ENCODE peak calls at places on chromosomes 4 and X, in four cellular contexts. I is psoas muscle, O is Peyer's patch, H is A549. R is an unnamed sample.
A peak's percentile ranks its signal among the peaks of the same experiment; 100 is the strongest.

GRCh38 chr4:54090804-54091623 is 8.9 kb upstream of the GSX2 start:
- DNase-seq in I (peak; percentile 42), O (no peak), H (peak; percentile 32), R (peak; percentile 45)

GRCh38 chr4:7779194-7779768 is 160.4 kb downstream of the AFAP1 start:
- DNase-seq in H (no peak), O (no peak), I (no peak), R (no peak)

GRCh38 chr4:147530723-147531122 is 49.8 kb downstream of the EDNRA start:
- DNase-seq in O (no peak), H (no peak), I (no peak), R (no peak)

GRCh38 chrX:38939067-38939466 is 137.8 kb downstream of the MID1IP1 start:
- DNase-seq in H (no peak), O (no peak), I (no peak), R (no peak)

GRCh38 chr4:25953740-25954139 is 39.7 kb downstream of the SMIM20 start:
- DNase-seq in H (peak; percentile 3), O (no peak), I (peak; percentile 41), R (no peak)

GRCh38 chrX:110418220-110418856 is 59.7 kb downstream of the RTL9 start:
- DNase-seq in I (no peak), O (no peak), H (peak; percentile 59), R (no peak)

GRCh38 chrX:96846841-96847240 is 36.9 kb upstream of the RPA4 start:
- DNase-seq in H (no peak), O (no peak), I (no peak), R (no peak)

GRCh38 chrX:13258725-13259124 is 61.1 kb downstream of the ATXN3L start:
- DNase-seq in O (no peak), I (no peak), H (no peak), R (no peak)

GRCh38 chr4:140947507-140947906 is 185.8 kb downstream of the RNF150 start:
- DNase-seq in H (peak; percentile 6), O (no peak), I (peak; percentile 17), R (no peak)

GRCh38 chrX:110745288-110745687 is 50.3 kb downstream of the CHRDL1 start:
- DNase-seq in H (no peak), O (no peak), I (no peak), R (no peak)

DNA sequence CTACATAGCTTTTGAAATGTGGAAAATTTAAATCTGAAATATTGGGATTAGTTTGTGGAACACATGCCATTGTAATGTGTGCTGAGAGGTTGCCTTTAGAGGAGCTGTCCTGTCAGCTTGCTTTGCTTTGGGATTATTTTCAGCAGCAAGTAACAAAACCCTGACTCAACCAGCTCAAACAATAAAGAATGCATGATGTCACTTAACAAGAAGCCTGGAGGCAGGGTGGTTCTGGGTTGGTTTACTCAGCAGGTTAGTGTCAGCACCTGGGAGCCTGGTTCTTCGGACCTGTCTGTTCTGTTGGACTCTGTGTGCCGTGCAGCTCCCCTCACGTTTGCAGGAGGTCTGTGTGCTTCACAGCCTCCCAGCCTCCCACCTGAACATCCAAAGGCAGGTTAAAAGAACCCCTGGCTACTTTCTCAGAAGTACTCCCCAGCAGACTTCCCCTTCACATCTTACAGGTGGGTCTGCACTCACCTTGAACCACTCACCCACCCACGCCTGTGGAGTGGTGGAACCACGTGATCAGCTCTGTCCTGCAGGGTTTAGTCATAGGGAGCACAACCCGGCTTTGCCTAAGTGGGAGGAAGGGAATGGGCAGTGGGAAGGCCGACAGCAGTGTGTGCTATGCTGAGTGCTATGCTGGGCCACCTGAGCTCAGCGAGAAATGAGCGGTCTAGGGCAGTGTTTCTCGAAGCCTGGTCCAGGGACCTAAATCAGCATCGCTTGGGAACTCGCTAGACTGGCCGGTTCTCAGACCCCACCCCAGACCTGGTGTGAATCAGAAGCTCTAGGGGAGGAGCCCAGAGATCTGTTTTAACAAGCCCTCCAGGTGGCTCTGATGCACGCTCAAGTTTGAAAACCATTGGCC is 20.4 kb downstream of the TMEM131L start:
- DNase-seq in O (no peak), I (no peak), H (peak; percentile 37), R (no peak)
- H3K4me1 ChIP-seq in O (peaks cover 22% of the 10 kb centered on the region), I (peaks cover 87% of the 10 kb centered on the region), H (peaks cover 23% of the 10 kb centered on the region), R (peaks cover 72% of the 10 kb centered on the region)

GRCh38 chrX:77118686-77119085 is 328.5 kb upstream of the FGF16 start:
- DNase-seq in I (no peak), H (no peak), O (no peak), R (no peak)

GRCh38 chrX:77114501-77114900 is 332.7 kb upstream of the FGF16 start:
- DNase-seq in H (no peak), O (no peak), I (no peak), R (no peak)

GRCh38 chrX:77119706-77120105 is 327.5 kb upstream of the FGF16 start:
- DNase-seq in H (no peak), O (no peak), I (no peak), R (no peak)
- H3K9me3 ChIP-seq in H (no peaks in the 10 kb centered on the region), O (no peaks in the 10 kb centered on the region), I (no peaks in the 10 kb centered on the region), R (no peaks in the 10 kb centered on the region)

DNA sequence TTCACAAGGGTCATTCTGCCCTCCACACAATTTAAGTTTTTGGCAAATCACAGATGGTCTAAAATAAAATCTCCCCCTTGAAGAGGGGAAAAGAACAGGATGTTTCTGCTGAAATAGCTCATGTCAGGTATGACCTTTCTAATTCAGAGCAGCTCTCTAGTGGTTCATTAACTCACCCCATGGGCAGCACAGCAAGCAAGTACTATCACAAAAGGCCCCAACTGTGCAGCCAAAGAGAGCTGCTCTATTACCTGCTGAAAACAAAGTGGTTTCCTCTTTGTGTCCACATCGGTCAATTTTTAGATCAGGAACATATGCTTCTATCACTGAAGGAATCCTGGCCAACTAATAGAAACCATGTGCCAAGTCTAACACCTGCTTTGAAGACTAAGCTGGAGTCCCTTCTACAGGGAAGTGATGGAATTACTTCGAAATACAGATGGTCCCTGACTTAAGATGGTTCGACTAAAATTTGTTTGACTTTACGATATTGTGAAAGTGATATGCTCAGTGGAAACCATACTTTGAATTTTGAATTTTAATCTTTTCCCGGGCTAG is 164.3 kb downstream of the ENOX2 start:
- DNase-seq in O (no peak), H (no peak), I (no peak), R (no peak)
- H3K4me3 ChIP-seq in O (no peak overlapping the region), H (no peak overlapping the region), I (no peak overlapping the region), R (no peak overlapping the region)

DNA sequence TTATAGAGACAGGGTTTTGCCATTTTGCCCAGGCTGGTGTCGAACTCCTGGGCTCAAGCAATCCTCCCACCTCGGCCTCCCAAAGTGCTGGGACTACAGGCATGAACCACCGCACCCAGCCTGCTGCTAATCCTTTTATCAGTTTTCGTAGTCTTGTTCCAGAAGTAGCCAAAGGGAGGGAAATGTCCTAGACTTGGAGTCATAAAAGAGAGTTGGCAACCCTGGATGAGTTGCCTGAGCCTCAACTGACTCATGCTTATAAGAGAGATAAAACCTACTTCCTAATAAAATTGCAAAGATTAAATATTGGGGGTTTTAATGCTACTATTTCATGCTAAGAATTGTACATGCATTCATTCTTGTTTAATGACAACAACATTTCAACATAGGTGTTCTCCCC is 44.3 kb downstream of the CD40LG start:
- DNase-seq in H (no peak), O (no peak), I (no peak), R (no peak)
- H3K4me1 ChIP-seq in H (no peaks in the 10 kb centered on the region), O (no peaks in the 10 kb centered on the region), I (no peaks in the 10 kb centered on the region), R (no peaks in the 10 kb centered on the region)

GRCh38 chrX:44952329-44953027 is 79.5 kb downstream of the KDM6A start:
- DNase-seq in I (no peak), H (no peak), O (no peak), R (no peak)
- H3K9me3 ChIP-seq in I (no peaks in the 10 kb centered on the region), H (no peaks in the 10 kb centered on the region), O (no peaks in the 10 kb centered on the region), R (no peaks in the 10 kb centered on the region)